ENCODE peak calls at places on chromosomes 4 and X, in four cellular contexts. O is PC-3; S is adrenal gland; Z is effector memory CD4-positive, alpha-beta T cell. J is an unnamed sample.

GRCh38 chr4:157043131-157043530 is 32.8 kb upstream of the GLRB start:
- DNase-seq in S (no peak), Z (no peak), O (peak; percentile 39), J (no peak)

GRCh38 chr4:146585761-146586333 is 52.8 kb upstream of the POU4F2 start:
- DNase-seq in O (no peak), S (no peak), Z (no peak), J (no peak)

GRCh38 chr4:40502936-40503335 is 126.7 kb downstream of the RBM47 start:
- DNase-seq in Z (no peak), S (no peak), O (no peak), J (no peak)

GRCh38 chr4:81913427-81913878 is 441.7 kb upstream of the RASGEF1B start:
- DNase-seq in O (peak; percentile 65), S (peak; percentile 56), Z (peak; percentile 18), J (peak; percentile 12)

GRCh38 chr4:101252721-101253120 is 94.6 kb downstream of the PPP3CA start:
- DNase-seq in Z (no peak), O (no peak), S (no peak), J (no peak)

GRCh38 chr4:20248155-20248558 is 3.5 kb upstream of the SLIT2 start:
- DNase-seq in S (no peak), O (peak; percentile 82), Z (no peak), J (peak; percentile 2)

GRCh38 chr4:78056265-78057129 is 626 bp upstream of the FRAS1 start:
- DNase-seq in O (peak; percentile 92), Z (no peak), S (peak; percentile 80), J (peak; percentile 31)

GRCh38 chrX:45775462-45775861 is 574.8 kb upstream of the DIPK2B start:
- DNase-seq in S (no peak), Z (no peak), O (peak; percentile 92), J (peak; percentile 65)

GRCh38 chr4:40719008-40719623 is 30.6 kb upstream of the NSUN7 start:
- DNase-seq in Z (no peak), S (no peak), O (peak; percentile 73), J (no peak)

GRCh38 chr4:185540040-185540439 is 4.7 kb upstream of the PDLIM3 start:
- DNase-seq in O (no peak), S (no peak), Z (no peak), J (no peak)

GRCh38 chrX:106177106-106177981 is 9.2 kb downstream of the PWWP3B start:
- DNase-seq in O (no peak), Z (no peak), S (peak; percentile 68), J (no peak)

GRCh38 chrX:17939724-17940123 is 78.6 kb upstream of the RAI2 start:
- DNase-seq in O (peak; percentile 39), Z (no peak), S (no peak), J (no peak)

DNA sequence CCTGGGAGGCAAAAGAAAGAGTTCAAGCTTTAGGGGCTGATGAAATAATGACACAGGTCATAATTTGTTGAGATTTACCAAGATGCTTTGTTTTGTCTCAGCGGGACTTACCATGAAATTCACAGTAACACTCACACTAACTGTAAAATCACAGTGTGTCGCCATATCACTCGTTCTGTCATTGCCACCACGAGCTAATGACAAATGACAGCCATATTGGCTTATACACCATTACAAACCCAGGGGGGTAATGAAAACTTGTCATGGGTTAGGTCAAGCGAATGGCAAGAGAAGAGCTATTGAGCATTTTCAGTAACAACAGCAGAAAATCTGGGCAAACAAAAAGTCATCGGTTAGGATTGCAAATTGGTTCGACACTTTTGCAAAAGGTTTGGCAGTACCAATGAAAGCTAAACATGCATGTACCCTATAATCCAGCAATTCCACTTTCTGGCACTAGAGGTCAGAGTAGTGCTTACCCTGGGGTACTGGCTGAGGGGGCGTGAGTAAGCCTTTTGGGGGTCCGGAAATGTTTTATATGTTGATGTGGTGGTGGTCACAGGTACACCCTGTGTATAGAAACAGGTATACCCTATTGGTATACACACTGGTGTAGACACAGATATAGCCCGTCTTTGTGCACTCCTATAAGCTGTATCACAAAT is 83.9 kb upstream of the RAI2 start:
- DNase-seq in S (no peak), O (peak; percentile 61), Z (no peak), J (no peak)
- H3K27me3 ChIP-seq in S (no peaks in the 10 kb centered on the region), O (no peaks in the 10 kb centered on the region), Z (no peaks in the 10 kb centered on the region), J (no peaks in the 10 kb centered on the region)

GRCh38 chr4:140102406-140102805 is 51.6 kb downstream of the MAML3 start:
- DNase-seq in O (peak; percentile 17), S (no peak), Z (no peak), J (no peak)
- H3K27me3 ChIP-seq in O (no peaks in the 10 kb centered on the region), S (no peaks in the 10 kb centered on the region), Z (no peaks in the 10 kb centered on the region), J (no peaks in the 10 kb centered on the region)

GRCh38 chrX:69503228-69503834 is 795 bp upstream of the NALF2 start:
- DNase-seq in O (no peak), S (peak; percentile 74), Z (no peak), J (no peak)
- H3K27me3 ChIP-seq in O (peaks cover 24% of the 10 kb centered on the region), S (peaks cover 27% of the 10 kb centered on the region), Z (no peaks in the 10 kb centered on the region), J (peaks cover 2% of the 10 kb centered on the region)

DNA sequence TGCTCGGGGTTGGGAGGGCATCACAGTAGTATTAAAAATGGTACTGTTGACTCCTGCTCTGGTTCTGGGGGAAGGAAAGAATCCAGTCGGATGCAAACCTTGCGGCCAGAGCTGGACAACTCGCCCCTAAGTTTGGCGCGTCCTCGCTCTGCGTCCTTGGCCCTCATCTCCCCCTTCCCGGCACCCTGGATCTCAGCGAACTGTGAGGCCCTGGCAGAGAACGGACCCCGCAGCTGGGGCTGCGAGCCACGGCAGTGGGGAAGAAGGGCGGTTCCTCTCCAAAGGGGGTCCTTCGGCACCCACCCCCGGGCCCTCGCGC is 14.0 kb downstream of the ARHGEF6 start:
- DNase-seq in S (no peak), O (no peak), Z (no peak), J (no peak)
- H3K27me3 ChIP-seq in S (peaks cover 7% of the 10 kb centered on the region), O (no peaks in the 10 kb centered on the region), Z (no peaks in the 10 kb centered on the region), J (no peaks in the 10 kb centered on the region)

DNA sequence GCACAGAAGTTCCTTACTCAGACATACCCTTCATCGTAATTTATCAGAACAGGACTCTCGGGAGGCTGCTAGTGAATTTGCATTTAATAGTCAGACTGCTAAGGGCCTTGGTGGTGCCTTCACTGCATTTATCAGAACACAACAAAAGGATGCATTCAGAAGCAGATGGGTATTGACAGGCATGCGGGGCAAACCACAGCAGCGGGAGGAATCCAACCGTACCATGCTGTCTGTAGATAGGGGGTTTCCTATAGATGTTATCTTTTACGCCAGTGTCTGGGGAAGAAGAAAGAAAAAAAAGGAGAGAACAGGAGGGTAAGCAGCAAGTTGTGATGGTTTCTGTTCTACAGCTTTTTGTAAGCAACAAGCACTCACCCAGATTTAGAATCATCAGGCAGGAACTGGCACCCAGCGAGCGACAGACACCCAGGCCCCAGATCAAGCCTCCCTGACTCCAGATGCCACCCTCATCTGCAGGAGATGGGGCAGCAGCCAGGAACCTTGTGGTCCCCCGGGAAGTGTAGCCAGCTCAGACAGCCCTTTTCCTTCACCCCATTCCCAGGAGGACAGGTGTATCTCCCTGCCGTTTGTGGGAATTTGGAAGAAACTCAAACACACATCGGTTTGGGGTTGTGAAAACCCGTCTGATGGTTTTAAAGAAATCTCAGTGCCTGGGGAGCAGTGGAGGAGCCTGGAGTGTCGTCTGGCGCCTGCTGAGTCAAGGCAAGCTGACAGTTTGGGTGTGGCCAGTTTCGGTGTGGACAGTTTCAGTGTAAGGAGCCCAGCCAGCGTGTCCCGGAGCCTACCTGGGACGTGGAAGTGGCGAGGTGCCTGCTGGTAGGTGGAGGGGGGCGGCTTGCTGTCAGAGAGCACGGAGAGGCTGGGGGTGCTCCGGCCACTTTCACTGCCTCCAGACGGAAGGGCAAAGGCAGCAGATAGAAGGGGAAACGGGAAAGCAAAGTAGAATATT is 80.0 kb upstream of the AFAP1 start:
- DNase-seq in Z (no peak), O (peak; percentile 51), S (no peak), J (no peak)
- H3K27me3 ChIP-seq in Z (no peaks in the 10 kb centered on the region), O (no peaks in the 10 kb centered on the region), S (no peaks in the 10 kb centered on the region), J (no peaks in the 10 kb centered on the region)

GRCh38 chr4:174539571-174539970 is 17.3 kb upstream of the HPGD start:
- DNase-seq in S (no peak), Z (no peak), O (no peak), J (no peak)

GRCh38 chr4:174537634-174538033 is 15.3 kb upstream of the HPGD start:
- DNase-seq in O (no peak), S (no peak), Z (no peak), J (no peak)

GRCh38 chr4:174540175-174540574 is 17.9 kb upstream of the HPGD start:
- DNase-seq in S (no peak), O (no peak), Z (no peak), J (no peak)

GRCh38 chr4:174538876-174539250 is 16.6 kb upstream of the HPGD start:
- DNase-seq in S (no peak), Z (no peak), O (peak; percentile 63), J (no peak)

DNA sequence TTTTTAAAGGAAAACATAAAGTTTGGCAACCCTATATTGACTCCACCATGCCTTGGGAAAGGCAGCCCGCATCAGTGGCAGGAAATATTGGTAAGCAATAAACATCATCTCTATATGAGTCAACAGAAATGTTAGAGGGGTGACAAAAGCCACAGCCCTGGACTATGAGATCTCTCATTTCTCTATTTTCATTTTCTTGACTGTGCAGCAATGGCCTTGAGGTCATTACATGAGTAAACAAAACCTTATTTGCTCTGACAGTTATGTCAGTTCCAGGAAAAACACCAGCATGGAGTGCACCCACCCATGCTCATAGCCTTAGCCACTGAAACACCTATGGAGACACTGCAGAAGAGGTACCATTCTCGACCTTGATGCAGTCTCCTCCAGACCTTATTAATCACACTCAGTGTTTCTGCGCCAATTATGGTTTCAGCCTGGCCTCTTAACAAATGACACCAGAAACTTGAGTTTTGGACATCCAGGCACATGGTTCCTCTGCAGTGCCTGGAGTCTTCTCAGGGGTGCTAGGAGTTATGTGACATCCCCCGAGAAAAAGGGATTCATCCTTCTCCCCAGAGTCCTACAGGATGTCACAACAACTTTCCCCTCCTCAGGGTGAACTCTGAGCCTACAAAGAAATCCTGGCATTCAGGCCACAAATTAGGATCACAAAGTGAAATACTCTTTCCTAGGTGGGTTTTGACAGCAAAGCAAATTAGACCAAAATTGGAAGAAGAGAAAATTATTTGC is 16.0 kb upstream of the HPGD start:
- DNase-seq in O (peak; percentile 74), S (no peak), Z (no peak), J (no peak)
- H3K27me3 ChIP-seq in O (no peaks in the 10 kb centered on the region), S (no peaks in the 10 kb centered on the region), Z (no peaks in the 10 kb centered on the region), J (no peaks in the 10 kb centered on the region)

GRCh38 chr4:114423582-114423981 is 175.0 kb upstream of the UGT8 start:
- DNase-seq in Z (no peak), O (no peak), S (no peak), J (no peak)
- H3K27me3 ChIP-seq in Z (no peaks in the 10 kb centered on the region), O (no peaks in the 10 kb centered on the region), S (no peaks in the 10 kb centered on the region), J (no peaks in the 10 kb centered on the region)